ENCODE peak calls at places on chromosome 16, in seven cellular contexts. O is hypothalamus; B is activated naive CD4-positive, alpha-beta T cell treated with anti-CD3 and anti-CD28 coated beads, Interleukin-2, amount 50 U/mL, for 16 hours; W is progenitor cell of endocrine pancreas; M is non-pigmented ciliary epithelial cell; K is stomach; P is Peyer's patch. Y is an unnamed sample.

GRCh38 chr16:75216127-75216526 is 2.7 kb upstream of the CTRB1 start:
- DNase-seq in W (no peak), P (no peak), O (no peak), M (no peak), B (no peak), K (no peak), Y (no peak)

GRCh38 chr16:50102046-50102756 is 36.4 kb downstream of the HEATR3 start:
- DNase-seq in K (no peak), W (no peak), B (no peak), O (no peak), P (no peak), M (peak; percentile 82), Y (no peak)

GRCh38 chr16:64309398-64310110 is 812.3 kb downstream of the CDH11 start:
- DNase-seq in K (no peak), B (no peak), W (no peak), P (no peak), O (no peak), M (no peak), Y (no peak)

GRCh38 chr16:15672514-15673167 is 22.6 kb downstream of the NDE1 start:
- DNase-seq in K (peak; percentile 70), M (peak; percentile 78), O (peak; percentile 56), P (peak; percentile 80), W (no peak), B (peak; percentile 42), Y (no peak)

GRCh38 chr16:50756466-50756865 is 14.6 kb downstream of the CYLD start:
- DNase-seq in P (no peak), K (no peak), B (no peak), O (no peak), M (no peak), W (no peak), Y (no peak)

GRCh38 chr16:56482667-56483236 is 31.4 kb downstream of the OGFOD1 start:
- DNase-seq in O (no peak), K (no peak), P (no peak), W (no peak), B (no peak), M (no peak), Y (no peak)

GRCh38 chr16:82832861-82833260 is 206.1 kb downstream of the CDH13 start:
- DNase-seq in B (no peak), O (no peak), P (no peak), K (no peak), W (no peak), M (peak; percentile 32), Y (no peak)

GRCh38 chr16:87327798-87328495 is 10.8 kb upstream of the C16orf95 start:
- DNase-seq in O (no peak), M (no peak), P (no peak), K (no peak), B (no peak), W (no peak), Y (no peak)

GRCh38 chr16:1089822-1090619 is 6.0 kb downstream of the C1QTNF8 start:
- DNase-seq in K (peak; percentile 78), O (no peak), P (no peak), B (no peak), M (no peak), W (no peak), Y (no peak)

GRCh38 chr16:72789465-72789864 is 258.5 kb downstream of the ZFHX3 start:
- DNase-seq in M (no peak), K (no peak), P (no peak), O (no peak), W (no peak), B (no peak), Y (no peak)

GRCh38 chr16:66569131-66569530 is 2.9 kb downstream of the CMTM1 start:
- DNase-seq in M (no peak), W (no peak), P (no peak), K (no peak), O (no peak), B (no peak), Y (no peak)

GRCh38 chr16:19781196-19781595 is 63.1 kb downstream of the IQCK start:
- DNase-seq in P (no peak), M (peak; percentile 34), K (no peak), B (no peak), O (no peak), W (no peak), Y (no peak)

GRCh38 chr16:3669067-3669466 is 14.6 kb downstream of the DNASE1 start:
- DNase-seq in P (no peak), K (no peak), W (no peak), O (no peak), M (no peak), B (no peak), Y (no peak)

GRCh38 chr16:89177501-89177900 is 6.0 kb downstream of the CDH15 start:
- DNase-seq in P (no peak), K (no peak), B (no peak), O (no peak), W (no peak), M (no peak), Y (no peak)

GRCh38 chr16:85245307-85246172 is 133.3 kb upstream of the CIBAR2 start:
- DNase-seq in B (peak; percentile 51), M (no peak), O (peak; percentile 43), P (no peak), W (peak; percentile 53), K (peak; percentile 44), Y (no peak)

GRCh38 chr16:12027091-12027490 is 50.6 kb downstream of the SNX29 start:
- DNase-seq in M (no peak), W (no peak), P (no peak), B (no peak), O (no peak), K (no peak), Y (peak; percentile 9)

GRCh38 chr16:27287051-27287811 is 18.7 kb upstream of the NSMCE1 start:
- DNase-seq in W (no peak), O (no peak), P (no peak), B (no peak), K (no peak), M (no peak), Y (no peak)

GRCh38 chr16:12891836-12892235 is 9.6 kb upstream of the SHISA9 start:
- DNase-seq in W (no peak), O (no peak), P (no peak), M (no peak), B (no peak), K (no peak), Y (no peak)

GRCh38 chr16:73173396-73173795 is 125.5 kb upstream of the ZFHX3 start:
- DNase-seq in M (no peak), W (no peak), O (no peak), P (no peak), B (no peak), K (no peak), Y (no peak)

GRCh38 chr16:575354-576196 is 5.8 kb downstream of the PIGQ start:
- DNase-seq in W (no peak), P (no peak), K (no peak), B (no peak), M (no peak), O (no peak), Y (no peak)

GRCh38 chr16:67268136-67268579 is 11.2 kb upstream of the PLEKHG4 start:
- DNase-seq in W (no peak), P (no peak), M (no peak), K (peak; percentile 63), O (no peak), B (no peak), Y (no peak)

GRCh38 chr16:4942481-4942880 is 5.5 kb upstream of the PPL start:
- DNase-seq in W (no peak), K (no peak), M (no peak), P (no peak), O (no peak), B (no peak), Y (no peak)

GRCh38 chr16:25636662-25637061 is 55.1 kb upstream of the HS3ST4 start:
- DNase-seq in P (no peak), W (no peak), B (no peak), M (no peak), O (no peak), K (no peak), Y (no peak)

GRCh38 chr16:89764711-89765201 is 43.4 kb downstream of the ZNF276 start:
- DNase-seq in O (no peak), M (no peak), W (no peak), K (peak; percentile 86), B (no peak), P (peak; percentile 86), Y (no peak)

GRCh38 chr16:59148312-59148711 is 414.2 kb upstream of the GOT2 start:
- DNase-seq in W (no peak), O (no peak), M (no peak), B (no peak), K (no peak), P (no peak), Y (no peak)

GRCh38 chr16:1108299-1109252 is 12.5 kb upstream of the C1QTNF8 start:
- DNase-seq in M (no peak), B (no peak), P (no peak), O (peak; percentile 54), W (no peak), K (peak; percentile 87), Y (no peak)

GRCh38 chr16:66262253-66263167 is 104.0 kb upstream of the CDH5 start:
- DNase-seq in K (no peak), M (no peak), B (no peak), W (no peak), O (no peak), P (peak; percentile 8), Y (no peak)

GRCh38 chr16:68074850-68075249 is 10.3 kb upstream of the NFATC3 start:
- DNase-seq in P (peak; percentile 96), O (no peak), W (no peak), K (peak; percentile 53), M (no peak), B (no peak), Y (no peak)

GRCh38 chr16:1212616-1213194 is 12.4 kb downstream of the TPSG1 start:
- DNase-seq in K (no peak), B (no peak), W (no peak), M (no peak), O (no peak), P (no peak), Y (no peak)

GRCh38 chr16:22813223-22813945 is 578 bp upstream of the HS3ST2 start:
- DNase-seq in M (no peak), K (peak; percentile 32), P (no peak), B (peak; percentile 22), O (peak; percentile 21), W (peak; percentile 89), Y (peak; percentile 54)

GRCh38 chr16:5738586-5738985 is 641.0 kb upstream of the EEF2KMT start:
- DNase-seq in K (no peak), O (no peak), P (no peak), B (no peak), M (no peak), W (no peak), Y (no peak)

GRCh38 chr16:13996778-13997288 is 74.3 kb upstream of the MRTFB start:
- DNase-seq in O (no peak), P (no peak), B (no peak), K (no peak), M (no peak), W (no peak), Y (no peak)

GRCh38 chr16:27449434-27450188 is 47.6 kb downstream of the IL21R start:
- DNase-seq in M (no peak), P (peak; percentile 82), O (no peak), K (peak; percentile 43), B (peak; percentile 45), W (no peak), Y (no peak)

GRCh38 chr16:73713817-73714495 is 582.7 kb upstream of the PSMD7 start:
- DNase-seq in B (no peak), P (no peak), M (no peak), K (no peak), O (peak; percentile 21), W (no peak), Y (no peak)

GRCh38 chr16:1645914-1646525 is 32.1 kb upstream of the JPT2 start:
- DNase-seq in K (no peak), B (peak; percentile 41), W (no peak), O (no peak), P (no peak), M (peak; percentile 14), Y (no peak)

GRCh38 chr16:68893710-68894705 is 50.7 kb downstream of the TANGO6 start:
- DNase-seq in W (peak; percentile 41), P (no peak), K (no peak), B (no peak), O (no peak), M (no peak), Y (peak; percentile 22)

GRCh38 chr16:89010210-89010925 is 33.4 kb upstream of the CBFA2T3 start:
- DNase-seq in P (no peak), K (no peak), M (no peak), O (no peak), W (no peak), B (no peak), Y (no peak)

GRCh38 chr16:65521685-65522338 is 399.9 kb upstream of the CDH11 start:
- DNase-seq in W (no peak), M (no peak), P (no peak), B (no peak), K (no peak), O (no peak), Y (no peak)